ENCODE peak calls at places on chromosomes 7 and 10, in four cellular contexts. One of them, this sample, is unnamed. For H3K4me1, the result is how much of the 10 kb centered on the place peaks cover.

GRCh38 chr10:74432841-74433594 is 282.0 kb downstream of the ADK start:
- DNase-seq in spleen: no peak
- DNase-seq in tibial nerve: no peak
- DNase-seq in CD8-positive, alpha-beta T cell: no peak
- DNase-seq in this sample: no peak

GRCh38 chr10:101136007-101136707 is 5.1 kb downstream of the TLX1 start:
- DNase-seq in CD8-positive, alpha-beta T cell: no peak
- DNase-seq in tibial nerve: no peak
- DNase-seq in spleen: no peak
- DNase-seq in this sample: no peak

GRCh38 chr10:6053303-6053702 is 8.9 kb downstream of the IL2RA start:
- DNase-seq in CD8-positive, alpha-beta T cell: no peak
- DNase-seq in tibial nerve: no peak
- DNase-seq in spleen: no peak
- DNase-seq in this sample: no peak

GRCh38 chr10:98446121-98446655 is 547 bp downstream of the HPS1 start:
- DNase-seq in tibial nerve: no peak
- DNase-seq in spleen: peak
- DNase-seq in CD8-positive, alpha-beta T cell: peak
- DNase-seq in this sample: peak

GRCh38 chr7:423312-424260 is 96.1 kb downstream of the PDGFA start:
- DNase-seq in tibial nerve: no peak
- DNase-seq in spleen: peak
- DNase-seq in CD8-positive, alpha-beta T cell: no peak
- DNase-seq in this sample: no peak

GRCh38 chr7:91416485-91416884 is 152.3 kb downstream of the FZD1 start:
- DNase-seq in tibial nerve: no peak
- DNase-seq in spleen: no peak
- DNase-seq in CD8-positive, alpha-beta T cell: no peak
- DNase-seq in this sample: no peak

GRCh38 chr7:91579837-91580236 is 300.7 kb downstream of the MTERF1 start:
- DNase-seq in CD8-positive, alpha-beta T cell: no peak
- DNase-seq in spleen: no peak
- DNase-seq in tibial nerve: no peak
- DNase-seq in this sample: no peak

GRCh38 chr10:123385508-123385907 is 231.3 kb downstream of the BUB3 start:
- DNase-seq in tibial nerve: no peak
- DNase-seq in CD8-positive, alpha-beta T cell: no peak
- DNase-seq in spleen: peak
- DNase-seq in this sample: no peak

GRCh38 chr10:126907423-126907970 is 2.3 kb downstream of the DOCK1 start:
- DNase-seq in CD8-positive, alpha-beta T cell: no peak
- DNase-seq in spleen: no peak
- DNase-seq in tibial nerve: no peak
- DNase-seq in this sample: no peak

GRCh38 chr7:155002411-155003214 is at the start of gene PAXIP1:
- DNase-seq in spleen: peak
- DNase-seq in tibial nerve: no peak
- DNase-seq in CD8-positive, alpha-beta T cell: no peak
- DNase-seq in this sample: peak

GRCh38 chr7:106236065-106236464 is 48.7 kb downstream of the NAMPT start:
- DNase-seq in spleen: no peak
- DNase-seq in CD8-positive, alpha-beta T cell: no peak
- DNase-seq in tibial nerve: no peak
- DNase-seq in this sample: no peak

GRCh38 chr10:12774219-12774894 is 227.2 kb downstream of the CCDC3 start:
- DNase-seq in tibial nerve: no peak
- DNase-seq in spleen: no peak
- DNase-seq in CD8-positive, alpha-beta T cell: no peak
- DNase-seq in this sample: no peak

GRCh38 chr7:141071260-141071854 is 2.5 kb upstream of the TMEM178B start:
- DNase-seq in tibial nerve: no peak
- DNase-seq in spleen: no peak
- DNase-seq in CD8-positive, alpha-beta T cell: peak
- DNase-seq in this sample: peak

GRCh38 chr7:130189281-130189782 is 15.9 kb downstream of the TMEM209 start:
- DNase-seq in tibial nerve: no peak
- DNase-seq in spleen: no peak
- DNase-seq in CD8-positive, alpha-beta T cell: no peak
- DNase-seq in this sample: no peak

GRCh38 chr10:43230909-43231522 is 35.8 kb downstream of the RASGEF1A start:
- DNase-seq in CD8-positive, alpha-beta T cell: no peak
- DNase-seq in tibial nerve: no peak
- DNase-seq in spleen: peak
- DNase-seq in this sample: no peak

GRCh38 chr10:124162774-124163354 is 69.5 kb upstream of the CHST15 start:
- DNase-seq in CD8-positive, alpha-beta T cell: no peak
- DNase-seq in tibial nerve: no peak
- DNase-seq in spleen: no peak
- DNase-seq in this sample: no peak

GRCh38 chr10:1151071-1152033 is 95.2 kb downstream of the WDR37 start:
- DNase-seq in CD8-positive, alpha-beta T cell: no peak
- DNase-seq in spleen: peak
- DNase-seq in tibial nerve: no peak
- DNase-seq in this sample: peak

GRCh38 chr7:109092268-109092667 is 522.6 kb downstream of the DNAJB9 start:
- DNase-seq in spleen: no peak
- DNase-seq in tibial nerve: no peak
- DNase-seq in CD8-positive, alpha-beta T cell: no peak
- DNase-seq in this sample: no peak
- TF ChIP-seq CTCF in spleen: no peak
- TF ChIP-seq CTCF in tibial nerve: no peak
- TF ChIP-seq CTCF in CD8-positive, alpha-beta T cell: no peak
- TF ChIP-seq CTCF in this sample: no peak

GRCh38 chr7:143382126-143382790 is 1.1 kb downstream of the ZYX start:
- DNase-seq in spleen: no peak
- DNase-seq in CD8-positive, alpha-beta T cell: no peak
- DNase-seq in tibial nerve: no peak
- DNase-seq in this sample: no peak
- H3K4me1 ChIP-seq in spleen: half or more
- H3K4me1 ChIP-seq in CD8-positive, alpha-beta T cell: half or more
- H3K4me1 ChIP-seq in tibial nerve: under half
- H3K4me1 ChIP-seq in this sample: half or more

GRCh38 chr10:18721067-18721466 is 61.8 kb downstream of the ARL5B start:
- DNase-seq in tibial nerve: no peak
- DNase-seq in CD8-positive, alpha-beta T cell: no peak
- DNase-seq in spleen: no peak
- DNase-seq in this sample: no peak

GRCh38 chr10:18719811-18720210 is 60.6 kb downstream of the ARL5B start:
- DNase-seq in spleen: no peak
- DNase-seq in CD8-positive, alpha-beta T cell: no peak
- DNase-seq in tibial nerve: no peak
- DNase-seq in this sample: no peak

GRCh38 chr10:18723801-18724200 is 64.6 kb downstream of the ARL5B start:
- DNase-seq in spleen: no peak
- DNase-seq in tibial nerve: no peak
- DNase-seq in CD8-positive, alpha-beta T cell: no peak
- DNase-seq in this sample: no peak
- TF ChIP-seq CTCF in spleen: no peak
- TF ChIP-seq CTCF in tibial nerve: no peak
- TF ChIP-seq CTCF in CD8-positive, alpha-beta T cell: no peak
- TF ChIP-seq CTCF in this sample: no peak

DNA sequence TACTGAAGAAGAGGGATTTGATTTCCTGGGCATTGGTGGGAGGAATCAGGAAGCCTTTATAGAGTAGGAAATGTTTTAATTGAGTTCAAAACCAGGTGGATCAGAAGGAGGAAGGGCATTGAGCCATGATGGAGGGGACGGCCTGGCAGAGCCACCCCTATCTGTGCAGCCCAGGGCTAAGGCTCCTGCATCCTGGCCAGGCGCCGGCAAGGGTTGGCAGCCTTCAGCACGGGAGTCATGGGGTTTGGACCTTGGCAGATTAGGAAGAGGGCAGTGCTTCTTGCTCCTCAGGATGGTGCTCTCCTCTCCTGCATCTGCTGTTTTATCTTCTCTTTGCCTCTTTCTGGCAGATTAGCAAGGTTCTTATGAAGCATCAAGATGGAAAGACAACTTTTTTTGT is 12.5 kb downstream of the ZNF862 start:
- DNase-seq in CD8-positive, alpha-beta T cell: no peak
- DNase-seq in spleen: no peak
- DNase-seq in tibial nerve: no peak
- DNase-seq in this sample: no peak
- H3K4me1 ChIP-seq in CD8-positive, alpha-beta T cell: under half
- H3K4me1 ChIP-seq in spleen: under half
- H3K4me1 ChIP-seq in tibial nerve: under half
- H3K4me1 ChIP-seq in this sample: under half

GRCh38 chr10:32095116-32095733 is 39.0 kb upstream of the KIF5B start:
- DNase-seq in tibial nerve: no peak
- DNase-seq in spleen: no peak
- DNase-seq in CD8-positive, alpha-beta T cell: no peak
- DNase-seq in this sample: no peak

GRCh38 chr10:32091046-32091445 is 34.8 kb upstream of the KIF5B start:
- DNase-seq in CD8-positive, alpha-beta T cell: no peak
- DNase-seq in tibial nerve: no peak
- DNase-seq in spleen: no peak
- DNase-seq in this sample: no peak

DNA sequence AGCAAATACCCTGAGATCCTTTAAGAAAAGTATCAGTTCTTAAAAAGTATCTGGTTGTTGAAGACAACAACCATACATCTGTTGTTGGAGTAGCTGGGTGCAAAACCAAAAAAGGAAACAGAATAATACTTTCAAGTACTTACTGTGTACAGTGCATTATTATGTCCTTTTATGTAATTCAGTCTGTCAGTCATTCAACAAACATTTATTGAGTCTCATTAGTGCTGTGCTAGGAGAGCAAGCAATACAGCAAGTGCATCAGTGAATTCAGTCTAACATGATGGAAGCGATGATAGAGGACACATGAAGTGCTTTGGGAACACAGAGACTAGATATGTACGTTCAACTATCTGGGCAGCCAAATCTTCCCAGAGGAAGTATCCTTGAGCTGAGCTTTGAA is 37.4 kb upstream of the KIF5B start:
- DNase-seq in spleen: no peak
- DNase-seq in CD8-positive, alpha-beta T cell: no peak
- DNase-seq in tibial nerve: no peak
- DNase-seq in this sample: no peak
- TF ChIP-seq CTCF in spleen: no peak
- TF ChIP-seq CTCF in CD8-positive, alpha-beta T cell: no peak
- TF ChIP-seq CTCF in tibial nerve: no peak
- TF ChIP-seq CTCF in this sample: no peak

DNA sequence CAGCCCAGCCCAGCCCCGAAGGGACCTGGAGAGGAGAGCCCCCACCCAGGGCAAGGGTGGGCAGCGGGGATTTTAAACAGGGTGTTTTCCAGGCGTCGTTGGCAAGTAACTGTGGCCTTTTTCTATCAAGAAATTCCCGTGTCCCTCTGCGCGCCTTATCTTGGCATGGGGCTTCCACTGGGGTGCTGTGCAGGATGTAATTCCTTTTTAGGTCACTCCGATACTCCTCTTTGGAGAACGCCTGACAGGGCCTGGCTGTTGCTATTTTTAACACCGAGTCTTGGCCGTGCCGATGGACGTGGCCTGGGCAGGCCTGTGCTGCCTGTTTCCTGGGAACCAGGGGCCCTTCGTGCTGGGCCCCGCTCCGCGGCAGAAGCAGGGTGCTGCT is 93.8 kb downstream of the INPP5A start:
- DNase-seq in spleen: peak
- DNase-seq in tibial nerve: no peak
- DNase-seq in CD8-positive, alpha-beta T cell: no peak
- DNase-seq in this sample: peak
- H3K4me1 ChIP-seq in spleen: half or more
- H3K4me1 ChIP-seq in tibial nerve: under half
- H3K4me1 ChIP-seq in CD8-positive, alpha-beta T cell: under half
- H3K4me1 ChIP-seq in this sample: half or more